ENCODE peak calls at places on chromosome 15, in six cellular contexts. F, Q, V, Y, L and D are unnamed samples.

GRCh38 chr15:88243895-88244787 is 12.4 kb downstream of the NTRK3 start:
- DNase-seq in L (peak), V (no peak), Y (peak), Q (peak), F (peak), D (peak)

GRCh38 chr15:85443593-85444328 is 63.4 kb downstream of the AKAP13 start:
- DNase-seq in L (peak), V (no peak), Y (peak), Q (peak), F (peak), D (peak)

GRCh38 chr15:88636039-88636438 is 2.8 kb upstream of the ISG20 start:
- DNase-seq in F (no peak), L (no peak), Q (no peak), Y (no peak), V (no peak), D (no peak)

GRCh38 chr15:61834076-61834697 is 226.1 kb downstream of the VPS13C start:
- DNase-seq in V (peak), Y (peak), Q (peak), L (peak), F (peak), D (peak)

GRCh38 chr15:47383102-47383501 is 334.2 kb upstream of the SEMA6D start:
- DNase-seq in Q (no peak), L (no peak), F (peak), V (no peak), Y (no peak), D (no peak)

GRCh38 chr15:82305621-82306048 is 43.0 kb downstream of the SAXO2 start:
- DNase-seq in F (no peak), Y (no peak), Q (no peak), L (no peak), V (no peak), D (no peak)

GRCh38 chr15:87639305-87640011 is 617.1 kb downstream of the NTRK3 start:
- DNase-seq in V (no peak), Y (peak), L (no peak), F (no peak), Q (no peak), D (no peak)

GRCh38 chr15:76342382-76343201 is 6.0 kb downstream of the ISL2 start:
- DNase-seq in Y (no peak), F (no peak), V (no peak), L (no peak), Q (peak), D (no peak)

GRCh38 chr15:78709263-78709882 is 68.4 kb upstream of the CHRNB4 start:
- DNase-seq in Q (peak), Y (no peak), F (peak), V (no peak), L (peak), D (peak)

GRCh38 chr15:35358824-35359223 is 187.1 kb downstream of the DPH6 start:
- DNase-seq in Q (no peak), F (no peak), L (no peak), V (no peak), Y (no peak), D (no peak)

GRCh38 chr15:88894819-88895767 is at the start of gene HAPLN3:
- DNase-seq in L (peak), Q (peak), F (peak), Y (peak), V (no peak), D (no peak)

GRCh38 chr15:58505581-58505980 is 73.8 kb downstream of the LIPC start:
- DNase-seq in Y (peak), F (no peak), V (no peak), Q (no peak), L (peak), D (no peak)

DNA sequence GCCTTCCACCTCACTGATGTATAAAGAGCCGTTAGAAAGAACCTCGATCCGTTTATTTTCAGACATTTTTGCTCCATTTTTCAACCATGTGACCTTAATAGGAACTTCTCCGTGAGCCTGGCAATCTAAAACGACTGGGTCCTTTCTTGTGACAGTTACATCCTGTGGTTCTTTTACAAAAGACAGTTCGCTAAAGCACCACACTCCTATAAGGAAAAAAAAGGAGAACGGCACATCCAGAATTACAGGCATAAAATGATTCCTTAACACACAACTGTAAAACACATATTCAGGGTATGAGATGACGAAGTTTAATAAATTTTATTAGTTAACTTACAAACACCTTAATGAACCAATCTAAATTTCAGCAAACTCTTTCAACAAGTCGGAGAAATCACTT is 2.5 kb downstream of the PRTG start:
- DNase-seq in F (no peak), Y (no peak), Q (no peak), V (no peak), L (no peak), D (no peak)
- H3K4me3 ChIP-seq in F (no peak), Y (no peak), Q (peak), V (peak), L (no peak), D (no peak)

GRCh38 chr15:69467636-69468035 is 15.0 kb downstream of the RPLP1 start:
- DNase-seq in V (no peak), Q (no peak), F (no peak), Y (no peak), L (no peak), D (no peak)
- H3K27ac ChIP-seq in V (no peak), Q (no peak), F (no peak), Y (no peak), L (no peak), D (no peak)

GRCh38 chr15:66035901-66036300 is 166.6 kb downstream of the RAB11A start:
- DNase-seq in Y (no peak), V (no peak), F (no peak), Q (no peak), L (no peak), D (no peak)
- TF ChIP-seq EZH2 in Y (no peak), V (no peak), F (no peak), Q (no peak), L (no peak), D (no peak)

GRCh38 chr15:67884009-67884408 is 44.2 kb upstream of the RNU6-1 start:
- DNase-seq in V (no peak), F (no peak), Y (no peak), Q (no peak), L (no peak), D (no peak)
- H3K4me3 ChIP-seq in V (peak), F (no peak), Y (no peak), Q (peak), L (peak), D (peak)

DNA sequence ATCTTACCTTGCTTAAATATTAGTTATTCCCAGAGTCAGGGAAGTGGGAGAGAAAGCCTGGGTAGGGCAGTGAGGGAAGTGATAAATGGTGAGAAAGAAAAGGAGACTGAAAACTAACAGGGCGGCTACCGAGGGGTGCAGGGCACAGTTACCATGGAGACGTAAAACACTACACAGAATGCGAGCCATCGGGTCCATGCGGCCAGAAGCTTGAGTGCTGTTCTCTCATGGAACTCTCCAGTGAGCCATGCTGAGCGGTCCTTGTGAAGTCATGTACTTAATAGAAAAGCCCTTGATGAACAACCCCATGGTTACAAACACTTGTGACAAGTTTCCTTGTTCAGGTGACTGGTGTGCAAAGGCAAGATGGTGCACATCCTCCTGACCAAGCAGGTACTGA is 3.7 kb upstream of the PLA2G4F start:
- DNase-seq in F (no peak), Q (no peak), L (no peak), Y (no peak), V (no peak), D (no peak)
- H3K27ac ChIP-seq in F (no peak), Q (no peak), L (no peak), Y (no peak), V (no peak), D (no peak)

DNA sequence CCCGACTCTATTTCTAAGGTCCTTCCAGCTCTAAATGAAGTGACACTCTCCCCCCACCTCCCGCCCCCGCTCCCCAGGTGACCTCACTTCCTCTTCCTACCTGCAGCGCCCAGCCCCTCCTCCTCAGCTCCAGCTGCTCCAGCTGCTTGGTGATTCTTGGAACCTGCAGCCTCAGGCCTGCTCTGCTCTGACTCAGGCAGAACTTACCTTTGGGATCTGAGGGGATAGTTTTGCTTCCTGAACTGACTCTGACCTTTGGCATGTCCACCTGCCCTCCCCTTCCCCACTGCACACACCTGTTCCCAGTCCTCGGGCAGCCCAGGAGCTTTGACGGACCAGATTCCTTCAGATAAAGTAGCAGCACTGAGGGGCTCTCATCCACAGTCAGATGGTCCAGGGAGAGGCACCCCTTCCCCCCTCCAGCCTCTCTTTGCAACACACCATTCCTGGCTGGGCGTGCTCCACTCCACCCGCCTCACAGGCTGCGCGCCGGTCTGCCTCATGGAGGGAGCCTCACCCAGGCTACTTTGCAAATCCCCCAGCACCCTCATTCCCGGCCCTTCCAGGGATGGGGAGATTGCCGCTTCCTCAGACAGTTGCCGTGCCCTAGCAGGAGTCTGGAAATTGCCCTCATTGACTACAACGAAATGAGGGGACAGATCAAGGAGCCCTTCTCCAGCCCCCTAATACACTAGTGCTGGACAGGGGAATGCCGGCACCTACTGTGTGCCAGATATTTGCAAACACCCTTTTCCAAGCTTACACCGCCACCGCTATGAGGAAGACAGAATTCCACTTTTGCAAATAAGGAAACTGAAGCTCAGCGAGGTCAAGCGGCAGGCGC is 695 bp upstream of the C15orf39 start:
- DNase-seq in Q (peak), F (peak), L (peak), Y (peak), V (no peak), D (peak)
- TF ChIP-seq EZH2 in Q (no peak), F (no peak), L (no peak), Y (no peak), V (no peak), D (no peak)

DNA sequence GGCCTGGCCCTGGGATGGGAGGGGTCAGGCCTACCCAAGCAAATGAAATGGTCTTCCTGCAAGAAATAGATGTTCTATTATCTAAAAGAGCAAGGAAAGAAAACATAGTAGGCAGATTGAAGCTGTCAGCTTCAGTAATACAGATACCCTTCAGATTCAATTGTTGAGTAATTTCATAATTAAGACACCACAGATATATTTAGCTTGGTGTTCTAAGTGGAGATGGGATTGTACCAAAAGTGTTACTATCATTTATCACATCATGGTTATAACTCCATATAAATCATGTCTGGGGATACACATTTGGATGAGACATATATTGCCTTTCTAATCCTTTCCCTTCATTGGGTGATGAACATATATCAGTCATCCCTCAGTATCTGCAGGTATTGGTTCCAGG is 41.9 kb upstream of the FAH start:
- DNase-seq in V (no peak), Y (no peak), Q (no peak), F (no peak), L (no peak), D (no peak)
- H3K4me3 ChIP-seq in V (no peak), Y (no peak), Q (no peak), F (no peak), L (no peak), D (no peak)

GRCh38 chr15:34160735-34161134 is 49.2 kb downstream of the KATNBL1 start:
- DNase-seq in Q (peak), Y (no peak), L (no peak), V (no peak), F (no peak), D (no peak)

GRCh38 chr15:34155859-34156258 is 54.0 kb downstream of the PGBD4 start:
- DNase-seq in V (no peak), Y (no peak), Q (no peak), F (no peak), L (no peak), D (no peak)

GRCh38 chr15:34158355-34158754 is 51.5 kb downstream of the KATNBL1 start:
- DNase-seq in Y (no peak), L (no peak), Q (no peak), F (no peak), V (no peak), D (no peak)

GRCh38 chr15:34161329-34161953 is 48.5 kb downstream of the KATNBL1 start:
- DNase-seq in V (no peak), F (peak), L (peak), Y (peak), Q (no peak), D (no peak)
- H3K27ac ChIP-seq in V (no peak), F (no peak), L (no peak), Y (no peak), Q (peak), D (no peak)